ENCODE peak calls at places on chromosomes 1 and 21, in seven cellular contexts. G is mesendoderm, O is H1, P is trophoblast cell, A is H9, C is neuronal stem cell, K is mesenchymal stem cell. E is an unnamed sample.
A peak's percentile ranks its signal among the peaks of the same experiment; 100 is the strongest.

GRCh38 chr1:178690496-178690895 is 34.5 kb upstream of the RALGPS2 start:
- DNase-seq in P (no peak), C (no peak), G (no peak), K (no peak), A (no peak), O (no peak), E (no peak)

GRCh38 chr1:244218220-244218619 is 167.1 kb downstream of the ZBTB18 start:
- DNase-seq in G (no peak), K (no peak), C (no peak), O (no peak), P (no peak), A (no peak), E (no peak)

GRCh38 chr1:87358219-87358618 is 29.5 kb downstream of the LMO4 start:
- DNase-seq in G (no peak), A (no peak), O (no peak), P (no peak), C (no peak), K (no peak), E (no peak)

GRCh38 chr1:184014271-184014670 is 23.3 kb downstream of the COLGALT2 start:
- DNase-seq in C (no peak), K (no peak), O (no peak), G (no peak), P (no peak), A (no peak), E (no peak)

GRCh38 chr1:23344987-23345472 is 946 bp upstream of the HNRNPR start:
- DNase-seq in G (peak; percentile 53), A (no peak), O (no peak), P (no peak), K (no peak), C (no peak), E (no peak)

GRCh38 chr1:221089273-221089672 is 210.0 kb downstream of the HLX start:
- DNase-seq in P (peak; percentile 69), A (no peak), G (no peak), O (no peak), K (peak; percentile 19), C (no peak), E (peak; percentile 61)

GRCh38 chr1:64505232-64505943 is 35.5 kb downstream of the CACHD1 start:
- DNase-seq in G (peak; percentile 93), K (no peak), C (peak; percentile 65), A (peak; percentile 88), P (peak; percentile 34), O (no peak), E (no peak)

GRCh38 chr1:47592296-47592975 is 154.6 kb downstream of the FOXD2 start:
- DNase-seq in A (no peak), C (no peak), K (no peak), G (no peak), P (no peak), O (no peak), E (no peak)

GRCh38 chr1:86938450-86938849 is 24.0 kb downstream of the HS2ST1 start:
- DNase-seq in A (no peak), K (no peak), P (no peak), G (no peak), O (no peak), C (no peak), E (peak; percentile 15)

GRCh38 chr21:28099296-28099695 is 893.4 kb downstream of the LTN1 start:
- DNase-seq in K (peak; percentile 8), A (no peak), G (no peak), C (no peak), P (no peak), O (no peak), E (peak; percentile 10)

GRCh38 chr1:89022167-89022959 is at the start of gene GBP3:
- DNase-seq in A (no peak), G (no peak), P (peak; percentile 64), C (no peak), O (no peak), K (peak; percentile 86), E (peak; percentile 75)

GRCh38 chr1:112542206-112542973 is 33.6 kb downstream of the WNT2B start:
- DNase-seq in O (no peak), G (no peak), P (peak; percentile 59), C (no peak), A (no peak), K (no peak), E (no peak)

GRCh38 chr1:155206891-155207577 is 663 bp downstream of the THBS3 start:
- DNase-seq in A (peak; percentile 87), K (peak; percentile 87), C (peak; percentile 70), P (peak; percentile 91), O (peak; percentile 81), G (peak; percentile 92), E (peak; percentile 74)

GRCh38 chr1:20696397-20697333 is 21.1 kb downstream of the KIF17 start:
- DNase-seq in C (peak; percentile 87), K (peak; percentile 97), P (peak; percentile 85), A (peak; percentile 93), O (peak; percentile 82), G (peak; percentile 94), E (peak; percentile 94)

GRCh38 chr1:3865606-3866160 is 8.4 kb downstream of the DFFB start:
- DNase-seq in C (no peak), K (no peak), O (no peak), P (no peak), A (no peak), G (no peak), E (no peak)

GRCh38 chr1:185581020-185581419 is 153.2 kb upstream of the HMCN1 start:
- DNase-seq in A (no peak), O (no peak), C (no peak), K (no peak), P (no peak), G (no peak), E (no peak)

GRCh38 chr1:113388621-113389355 is 1.5 kb upstream of the MAGI3 start:
- DNase-seq in C (no peak), O (no peak), P (peak; percentile 57), A (no peak), G (peak; percentile 46), K (peak; percentile 18), E (no peak)

GRCh38 chr1:203306089-203306969 is 1.0 kb downstream of the BTG2 start:
- DNase-seq in K (peak; percentile 79), O (no peak), G (peak; percentile 60), C (no peak), A (no peak), P (peak; percentile 69), E (peak; percentile 75)
- H2AK5ac ChIP-seq in K (peak overlapping the region; percentile 26), O (no peak overlapping the region), G (no peak overlapping the region), C (peak overlapping the region; percentile 51), A (no peak overlapping the region), P (peak overlapping the region; percentile 65), E (peak overlapping the region; percentile 72)

GRCh38 chr1:80656011-80656627 is 1144.6 kb upstream of the ADGRL2 start:
- DNase-seq in P (peak; percentile 32), C (no peak), A (peak; percentile 46), O (no peak), G (peak; percentile 60), K (peak; percentile 25), E (no peak)
- H2AK5ac ChIP-seq in P (no peak overlapping the region), C (no peak overlapping the region), A (no peak overlapping the region), O (no peak overlapping the region), G (no peak overlapping the region), K (no peak overlapping the region), E (no peak overlapping the region)

DNA sequence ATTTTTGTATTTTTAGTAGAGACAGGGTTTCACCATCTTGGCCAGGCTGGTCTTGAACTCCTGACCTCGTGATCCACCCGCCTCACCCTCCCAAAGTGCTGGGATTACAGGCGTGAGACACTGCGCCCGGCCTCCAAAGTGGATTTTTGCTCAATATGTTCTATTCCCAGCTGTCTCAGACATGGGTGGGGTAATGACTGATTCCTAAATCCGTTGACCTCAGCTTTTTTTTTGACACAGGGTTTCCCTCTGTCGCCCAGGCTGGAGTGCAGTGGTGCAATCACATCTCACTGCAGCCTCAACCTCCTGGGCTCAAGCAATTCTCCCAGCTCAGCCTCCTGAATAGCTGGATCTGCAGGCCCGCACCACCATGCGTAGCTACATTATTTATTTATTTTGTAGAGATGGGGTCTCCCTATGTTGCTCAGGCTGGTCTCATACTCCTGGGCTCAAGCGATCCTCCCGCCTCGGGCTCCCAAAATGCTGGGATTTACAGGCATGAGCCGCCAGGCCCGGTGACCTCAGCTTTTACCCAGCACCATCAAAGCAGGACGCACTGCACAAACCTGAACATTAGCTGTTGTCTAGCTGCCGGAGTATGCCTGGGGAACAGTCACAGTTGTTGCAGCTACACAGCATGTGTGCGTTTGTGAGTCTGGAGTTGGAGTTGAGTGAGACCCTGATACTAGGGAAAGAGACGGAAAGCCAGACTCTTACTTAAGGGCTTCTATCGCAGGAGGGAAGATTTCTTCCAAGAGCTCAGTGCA is 43.8 kb upstream of the PSEN2 start:
- DNase-seq in P (no peak), O (no peak), C (no peak), G (no peak), A (no peak), K (no peak), E (no peak)
- H2AK5ac ChIP-seq in P (peak overlapping the region; percentile 47), O (no peak overlapping the region), C (no peak overlapping the region), G (peak overlapping the region; percentile 19), A (no peak overlapping the region), K (no peak overlapping the region), E (no peak overlapping the region)

GRCh38 chr1:110765640-110766335 is 91.0 kb upstream of the KCNA3 start:
- DNase-seq in C (no peak), K (peak; percentile 38), A (no peak), G (peak; percentile 48), P (peak; percentile 80), O (no peak), E (peak; percentile 62)
- H2AK5ac ChIP-seq in C (no peak overlapping the region), K (no peak overlapping the region), A (no peak overlapping the region), G (no peak overlapping the region), P (no peak overlapping the region), O (no peak overlapping the region), E (no peak overlapping the region)

GRCh38 chr1:8510041-8510823 is 192.3 kb downstream of the SLC45A1 start:
- DNase-seq in P (peak; percentile 83), C (no peak), G (no peak), O (no peak), A (no peak), K (peak; percentile 80), E (peak; percentile 88)

GRCh38 chr1:8506447-8506846 is 188.5 kb downstream of the SLC45A1 start:
- DNase-seq in O (no peak), K (no peak), G (no peak), C (no peak), P (no peak), A (no peak), E (no peak)

GRCh38 chr1:8506995-8507615 is 189.2 kb downstream of the SLC45A1 start:
- DNase-seq in G (no peak), O (no peak), C (no peak), K (peak; percentile 61), P (peak; percentile 33), A (no peak), E (no peak)

GRCh38 chr1:8512504-8512903 is 194.6 kb downstream of the SLC45A1 start:
- DNase-seq in K (no peak), P (no peak), O (no peak), G (no peak), A (no peak), C (no peak), E (no peak)

GRCh38 chr1:8509579-8509978 is 191.7 kb downstream of the SLC45A1 start:
- DNase-seq in O (no peak), K (no peak), P (no peak), C (no peak), G (no peak), A (no peak), E (no peak)
- H2AK5ac ChIP-seq in O (no peak overlapping the region), K (no peak overlapping the region), P (no peak overlapping the region), C (no peak overlapping the region), G (no peak overlapping the region), A (no peak overlapping the region), E (peak overlapping the region; percentile 63)

E was measured in IMR-90.